ENCODE peak calls at places on chromosomes 5 and 9, in four cellular contexts. One of them, this sample, is unnamed.

GRCh38 chr9:130805510-130806387 is 29.3 kb upstream of the ABL1 start:
- DNase-seq in stimulated activated naive CD8-positive, alpha-beta T cell treated with anti-CD3 and anti-CD28 coated beads, Interleukin-15, amount 100 ng/mL, for 72 hours: no peak
- DNase-seq in cardiac fibroblast: no peak
- DNase-seq in NCI-H1105: no peak
- DNase-seq in this sample: no peak

GRCh38 chr9:89078860-89079259 is 87.6 kb downstream of the S1PR3 start:
- DNase-seq in stimulated activated naive CD8-positive, alpha-beta T cell treated with anti-CD3 and anti-CD28 coated beads, Interleukin-15, amount 100 ng/mL, for 72 hours: no peak
- DNase-seq in cardiac fibroblast: peak; percentile 96
- DNase-seq in NCI-H1105: no peak
- DNase-seq in this sample: peak; percentile 71

GRCh38 chr9:27545471-27545870 is 15.9 kb upstream of the MOB3B start:
- DNase-seq in stimulated activated naive CD8-positive, alpha-beta T cell treated with anti-CD3 and anti-CD28 coated beads, Interleukin-15, amount 100 ng/mL, for 72 hours: no peak
- DNase-seq in cardiac fibroblast: no peak
- DNase-seq in NCI-H1105: no peak
- DNase-seq in this sample: no peak

GRCh38 chr5:67182406-67182805 is 14.2 kb downstream of the CD180 start:
- DNase-seq in stimulated activated naive CD8-positive, alpha-beta T cell treated with anti-CD3 and anti-CD28 coated beads, Interleukin-15, amount 100 ng/mL, for 72 hours: no peak
- DNase-seq in cardiac fibroblast: peak; percentile 78
- DNase-seq in NCI-H1105: no peak
- DNase-seq in this sample: peak; percentile 90

GRCh38 chr9:88988796-88989641 is 2.2 kb upstream of the S1PR3 start:
- DNase-seq in stimulated activated naive CD8-positive, alpha-beta T cell treated with anti-CD3 and anti-CD28 coated beads, Interleukin-15, amount 100 ng/mL, for 72 hours: peak; percentile 36
- DNase-seq in cardiac fibroblast: peak; percentile 73
- DNase-seq in NCI-H1105: no peak
- DNase-seq in this sample: no peak

GRCh38 chr9:114587345-114588149 is at the start of gene ATP6V1G1:
- DNase-seq in stimulated activated naive CD8-positive, alpha-beta T cell treated with anti-CD3 and anti-CD28 coated beads, Interleukin-15, amount 100 ng/mL, for 72 hours: peak; percentile 96
- DNase-seq in cardiac fibroblast: peak; percentile 99
- DNase-seq in NCI-H1105: peak; percentile 98
- DNase-seq in this sample: peak; percentile 99

GRCh38 chr5:370959-371810 is 49.7 kb downstream of the AHRR start:
- DNase-seq in stimulated activated naive CD8-positive, alpha-beta T cell treated with anti-CD3 and anti-CD28 coated beads, Interleukin-15, amount 100 ng/mL, for 72 hours: no peak
- DNase-seq in cardiac fibroblast: no peak
- DNase-seq in NCI-H1105: no peak
- DNase-seq in this sample: no peak

GRCh38 chr9:89701221-89701798 is 96.5 kb downstream of the GADD45G start:
- DNase-seq in stimulated activated naive CD8-positive, alpha-beta T cell treated with anti-CD3 and anti-CD28 coated beads, Interleukin-15, amount 100 ng/mL, for 72 hours: peak; percentile 66
- DNase-seq in cardiac fibroblast: no peak
- DNase-seq in NCI-H1105: no peak
- DNase-seq in this sample: no peak

GRCh38 chr5:42596817-42597216 is 159.8 kb upstream of the CCDC152 start:
- DNase-seq in stimulated activated naive CD8-positive, alpha-beta T cell treated with anti-CD3 and anti-CD28 coated beads, Interleukin-15, amount 100 ng/mL, for 72 hours: no peak
- DNase-seq in cardiac fibroblast: no peak
- DNase-seq in NCI-H1105: no peak
- DNase-seq in this sample: no peak

GRCh38 chr5:82092-82491 is 9.9 kb upstream of the PLEKHG4B start:
- DNase-seq in stimulated activated naive CD8-positive, alpha-beta T cell treated with anti-CD3 and anti-CD28 coated beads, Interleukin-15, amount 100 ng/mL, for 72 hours: no peak
- DNase-seq in cardiac fibroblast: peak; percentile 19
- DNase-seq in NCI-H1105: no peak
- DNase-seq in this sample: no peak

GRCh38 chr9:98043921-98044320 is 12.6 kb upstream of the NANS start:
- DNase-seq in stimulated activated naive CD8-positive, alpha-beta T cell treated with anti-CD3 and anti-CD28 coated beads, Interleukin-15, amount 100 ng/mL, for 72 hours: no peak
- DNase-seq in cardiac fibroblast: no peak
- DNase-seq in NCI-H1105: no peak
- DNase-seq in this sample: no peak

GRCh38 chr5:136080113-136080482 is 51.3 kb downstream of the TGFBI start:
- DNase-seq in stimulated activated naive CD8-positive, alpha-beta T cell treated with anti-CD3 and anti-CD28 coated beads, Interleukin-15, amount 100 ng/mL, for 72 hours: no peak
- DNase-seq in cardiac fibroblast: peak; percentile 34
- DNase-seq in NCI-H1105: no peak
- DNase-seq in this sample: peak; percentile 23

GRCh38 chr9:89562186-89562814 is 42.5 kb upstream of the GADD45G start:
- DNase-seq in stimulated activated naive CD8-positive, alpha-beta T cell treated with anti-CD3 and anti-CD28 coated beads, Interleukin-15, amount 100 ng/mL, for 72 hours: no peak
- DNase-seq in cardiac fibroblast: peak; percentile 49
- DNase-seq in NCI-H1105: no peak
- DNase-seq in this sample: no peak

GRCh38 chr5:43008369-43009158 is 31.6 kb downstream of the ANXA2R start:
- DNase-seq in stimulated activated naive CD8-positive, alpha-beta T cell treated with anti-CD3 and anti-CD28 coated beads, Interleukin-15, amount 100 ng/mL, for 72 hours: peak; percentile 93
- DNase-seq in cardiac fibroblast: peak; percentile 94
- DNase-seq in NCI-H1105: peak; percentile 92
- DNase-seq in this sample: peak; percentile 98

GRCh38 chr5:15683332-15683731 is 183.4 kb downstream of the FBXL7 start:
- DNase-seq in stimulated activated naive CD8-positive, alpha-beta T cell treated with anti-CD3 and anti-CD28 coated beads, Interleukin-15, amount 100 ng/mL, for 72 hours: no peak
- DNase-seq in cardiac fibroblast: peak; percentile 67
- DNase-seq in NCI-H1105: peak; percentile 17
- DNase-seq in this sample: peak; percentile 61